ENCODE peak calls at places on chromosome 1, in nine cellular contexts. One of them, this sample, is unnamed.

GRCh38 chr1:153353226-153353947 is 4.3 kb upstream of the S100A9 start:
- DNase-seq in Karpas-422: peak
- DNase-seq in GM23338: peak
- DNase-seq in fibroblast of mammary gland: peak
- DNase-seq in brain microvascular endothelial cell: no peak
- DNase-seq in GM12865: no peak
- DNase-seq in NT2/D1: peak
- DNase-seq in heart left ventricle: no peak
- DNase-seq in Peyer's patch: no peak
- DNase-seq in this sample: peak

GRCh38 chr1:21574464-21575151 is 65.4 kb downstream of the ALPL start:
- DNase-seq in Karpas-422: no peak
- DNase-seq in GM23338: peak
- DNase-seq in fibroblast of mammary gland: peak
- DNase-seq in brain microvascular endothelial cell: peak
- DNase-seq in GM12865: no peak
- DNase-seq in NT2/D1: no peak
- DNase-seq in heart left ventricle: peak
- DNase-seq in Peyer's patch: no peak
- DNase-seq in this sample: no peak

GRCh38 chr1:29235955-29236742 is at the start of gene PTPRU:
- DNase-seq in Karpas-422: peak
- DNase-seq in GM23338: peak
- DNase-seq in fibroblast of mammary gland: peak
- DNase-seq in brain microvascular endothelial cell: peak
- DNase-seq in GM12865: peak
- DNase-seq in NT2/D1: no peak
- DNase-seq in heart left ventricle: peak
- DNase-seq in Peyer's patch: peak
- DNase-seq in this sample: peak

GRCh38 chr1:17914987-17915386 is 159.9 kb downstream of the ACTL8 start:
- DNase-seq in Karpas-422: no peak
- DNase-seq in GM23338: no peak
- DNase-seq in fibroblast of mammary gland: no peak
- DNase-seq in brain microvascular endothelial cell: no peak
- DNase-seq in GM12865: no peak
- DNase-seq in NT2/D1: no peak
- DNase-seq in heart left ventricle: no peak
- DNase-seq in Peyer's patch: no peak
- DNase-seq in this sample: no peak

GRCh38 chr1:7580923-7581753 is 190.0 kb upstream of the VAMP3 start:
- DNase-seq in Karpas-422: no peak
- DNase-seq in GM23338: no peak
- DNase-seq in fibroblast of mammary gland: peak
- DNase-seq in brain microvascular endothelial cell: peak
- DNase-seq in GM12865: no peak
- DNase-seq in NT2/D1: no peak
- DNase-seq in heart left ventricle: no peak
- DNase-seq in Peyer's patch: no peak
- DNase-seq in this sample: no peak

GRCh38 chr1:193285626-193286025 is 99.2 kb upstream of the B3GALT2 start:
- DNase-seq in Karpas-422: no peak
- DNase-seq in GM23338: no peak
- DNase-seq in fibroblast of mammary gland: peak
- DNase-seq in brain microvascular endothelial cell: no peak
- DNase-seq in GM12865: no peak
- DNase-seq in NT2/D1: no peak
- DNase-seq in heart left ventricle: no peak
- DNase-seq in Peyer's patch: no peak
- DNase-seq in this sample: no peak

GRCh38 chr1:215717677-215718076 is 150.6 kb downstream of the KCTD3 start:
- DNase-seq in Karpas-422: no peak
- DNase-seq in GM23338: no peak
- DNase-seq in fibroblast of mammary gland: no peak
- DNase-seq in brain microvascular endothelial cell: no peak
- DNase-seq in GM12865: no peak
- DNase-seq in NT2/D1: no peak
- DNase-seq in heart left ventricle: no peak
- DNase-seq in Peyer's patch: no peak
- DNase-seq in this sample: no peak

GRCh38 chr1:27522860-27523665 is 33.1 kb upstream of the WASF2 start:
- DNase-seq in Karpas-422: peak
- DNase-seq in GM23338: peak
- DNase-seq in fibroblast of mammary gland: peak
- DNase-seq in brain microvascular endothelial cell: no peak
- DNase-seq in GM12865: no peak
- DNase-seq in NT2/D1: no peak
- DNase-seq in heart left ventricle: no peak
- DNase-seq in Peyer's patch: peak
- DNase-seq in this sample: no peak

GRCh38 chr1:16174886-16175598 is 19.2 kb upstream of the EPHA2 start:
- DNase-seq in Karpas-422: no peak
- DNase-seq in GM23338: no peak
- DNase-seq in fibroblast of mammary gland: no peak
- DNase-seq in brain microvascular endothelial cell: no peak
- DNase-seq in GM12865: no peak
- DNase-seq in NT2/D1: no peak
- DNase-seq in heart left ventricle: no peak
- DNase-seq in Peyer's patch: no peak
- DNase-seq in this sample: no peak

GRCh38 chr1:224067621-224068457 is 46.1 kb upstream of the FBXO28 start:
- DNase-seq in Karpas-422: no peak
- DNase-seq in GM23338: no peak
- DNase-seq in fibroblast of mammary gland: peak
- DNase-seq in brain microvascular endothelial cell: peak
- DNase-seq in GM12865: no peak
- DNase-seq in NT2/D1: no peak
- DNase-seq in heart left ventricle: no peak
- DNase-seq in Peyer's patch: no peak
- DNase-seq in this sample: no peak

GRCh38 chr1:16075337-16076002 is 2.0 kb upstream of the FAM131C start:
- DNase-seq in Karpas-422: no peak
- DNase-seq in GM23338: no peak
- DNase-seq in fibroblast of mammary gland: peak
- DNase-seq in brain microvascular endothelial cell: no peak
- DNase-seq in GM12865: no peak
- DNase-seq in NT2/D1: no peak
- DNase-seq in heart left ventricle: no peak
- DNase-seq in Peyer's patch: no peak
- DNase-seq in this sample: no peak

GRCh38 chr1:1298861-1299685 is 8.7 kb downstream of the ACAP3 start:
- DNase-seq in Karpas-422: peak
- DNase-seq in GM23338: peak
- DNase-seq in fibroblast of mammary gland: no peak
- DNase-seq in brain microvascular endothelial cell: no peak
- DNase-seq in GM12865: no peak
- DNase-seq in NT2/D1: no peak
- DNase-seq in heart left ventricle: no peak
- DNase-seq in Peyer's patch: no peak
- DNase-seq in this sample: no peak

GRCh38 chr1:154869351-154870116 is 547 bp downstream of the KCNN3 start:
- DNase-seq in Karpas-422: no peak
- DNase-seq in GM23338: no peak
- DNase-seq in fibroblast of mammary gland: peak
- DNase-seq in brain microvascular endothelial cell: peak
- DNase-seq in GM12865: no peak
- DNase-seq in NT2/D1: no peak
- DNase-seq in heart left ventricle: no peak
- DNase-seq in Peyer's patch: no peak
- DNase-seq in this sample: no peak

GRCh38 chr1:36322786-36323635 is 434 bp downstream of the EVA1B start:
- DNase-seq in Karpas-422: no peak
- DNase-seq in GM23338: peak
- DNase-seq in fibroblast of mammary gland: peak
- DNase-seq in brain microvascular endothelial cell: peak
- DNase-seq in GM12865: peak
- DNase-seq in NT2/D1: no peak
- DNase-seq in heart left ventricle: peak
- DNase-seq in Peyer's patch: no peak
- DNase-seq in this sample: peak

GRCh38 chr1:100404816-100405215 is 52.5 kb downstream of the CDC14A start:
- DNase-seq in Karpas-422: no peak
- DNase-seq in GM23338: no peak
- DNase-seq in fibroblast of mammary gland: peak
- DNase-seq in brain microvascular endothelial cell: no peak
- DNase-seq in GM12865: no peak
- DNase-seq in NT2/D1: no peak
- DNase-seq in heart left ventricle: no peak
- DNase-seq in Peyer's patch: no peak
- DNase-seq in this sample: no peak

DNA sequence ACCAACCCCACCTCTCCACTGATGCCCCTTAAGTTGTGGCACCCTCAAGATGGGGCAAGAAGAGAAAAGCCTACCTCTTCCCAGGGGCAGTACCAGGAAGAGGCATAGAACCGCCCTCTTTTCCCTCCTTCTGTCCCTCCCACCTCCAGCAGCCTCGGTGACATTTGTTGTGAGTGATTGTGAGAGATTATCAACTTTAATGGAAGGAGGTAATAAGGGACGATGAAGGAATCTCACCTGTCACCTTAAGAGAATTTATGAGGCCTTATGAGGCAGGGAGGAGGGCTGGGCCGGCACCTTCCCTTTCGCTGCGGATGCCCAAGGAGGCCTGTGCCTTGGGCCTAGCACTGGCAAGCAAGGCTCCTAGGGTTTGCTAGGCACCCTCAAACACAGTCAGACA is 1.4 kb upstream of the ADGRB2 start:
- DNase-seq in Karpas-422: no peak
- DNase-seq in GM23338: no peak
- DNase-seq in fibroblast of mammary gland: no peak
- DNase-seq in brain microvascular endothelial cell: no peak
- DNase-seq in GM12865: no peak
- DNase-seq in NT2/D1: no peak
- DNase-seq in heart left ventricle: no peak
- DNase-seq in Peyer's patch: no peak
- DNase-seq in this sample: no peak
- H3K4me3 ChIP-seq in Karpas-422: no peak
- H3K4me3 ChIP-seq in GM23338: no peak
- H3K4me3 ChIP-seq in fibroblast of mammary gland: no peak
- H3K4me3 ChIP-seq in brain microvascular endothelial cell: no peak
- H3K4me3 ChIP-seq in GM12865: no peak
- H3K4me3 ChIP-seq in NT2/D1: no peak
- H3K4me3 ChIP-seq in heart left ventricle: no peak
- H3K4me3 ChIP-seq in Peyer's patch: no peak
- H3K4me3 ChIP-seq in this sample: no peak

GRCh38 chr1:50420689-50421365 is 2.4 kb downstream of the DMRTA2 start:
- DNase-seq in Karpas-422: no peak
- DNase-seq in GM23338: peak
- DNase-seq in fibroblast of mammary gland: no peak
- DNase-seq in brain microvascular endothelial cell: no peak
- DNase-seq in GM12865: no peak
- DNase-seq in NT2/D1: no peak
- DNase-seq in heart left ventricle: peak
- DNase-seq in Peyer's patch: no peak
- DNase-seq in this sample: no peak

GRCh38 chr1:50420283-50420682 is 3.0 kb downstream of the DMRTA2 start:
- DNase-seq in Karpas-422: no peak
- DNase-seq in GM23338: peak
- DNase-seq in fibroblast of mammary gland: no peak
- DNase-seq in brain microvascular endothelial cell: no peak
- DNase-seq in GM12865: no peak
- DNase-seq in NT2/D1: no peak
- DNase-seq in heart left ventricle: no peak
- DNase-seq in Peyer's patch: no peak
- DNase-seq in this sample: no peak

GRCh38 chr1:50421768-50422674 is 1.2 kb downstream of the DMRTA2 start:
- DNase-seq in Karpas-422: no peak
- DNase-seq in GM23338: peak
- DNase-seq in fibroblast of mammary gland: no peak
- DNase-seq in brain microvascular endothelial cell: no peak
- DNase-seq in GM12865: no peak
- DNase-seq in NT2/D1: no peak
- DNase-seq in heart left ventricle: no peak
- DNase-seq in Peyer's patch: no peak
- DNase-seq in this sample: no peak

GRCh38 chr1:50422675-50422945 is 633 bp downstream of the DMRTA2 start:
- DNase-seq in Karpas-422: no peak
- DNase-seq in GM23338: no peak
- DNase-seq in fibroblast of mammary gland: no peak
- DNase-seq in brain microvascular endothelial cell: no peak
- DNase-seq in GM12865: no peak
- DNase-seq in NT2/D1: no peak
- DNase-seq in heart left ventricle: no peak
- DNase-seq in Peyer's patch: no peak
- DNase-seq in this sample: no peak

DNA sequence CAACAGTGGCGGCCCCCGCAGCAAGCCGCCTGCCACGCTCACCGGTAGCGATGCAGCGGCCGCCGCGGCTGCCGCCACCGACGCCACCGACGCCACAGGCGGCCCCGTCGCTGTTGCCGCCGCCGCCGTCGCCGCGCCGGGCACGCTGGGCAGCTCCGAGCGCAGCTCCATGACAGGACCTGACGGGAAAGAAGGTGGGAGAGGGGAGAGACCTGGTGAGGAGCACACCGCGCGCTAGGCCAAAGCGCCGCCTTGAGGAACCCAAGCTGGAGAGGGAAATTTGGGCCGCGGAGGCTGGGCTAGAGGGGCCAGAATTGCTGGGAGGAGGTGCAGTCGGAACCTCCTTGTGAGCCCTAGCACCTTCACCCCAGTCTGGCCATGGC is 1.9 kb downstream of the DMRTA2 start:
- DNase-seq in Karpas-422: no peak
- DNase-seq in GM23338: peak
- DNase-seq in fibroblast of mammary gland: no peak
- DNase-seq in brain microvascular endothelial cell: no peak
- DNase-seq in GM12865: no peak
- DNase-seq in NT2/D1: no peak
- DNase-seq in heart left ventricle: no peak
- DNase-seq in Peyer's patch: no peak
- DNase-seq in this sample: no peak
- H3K4me3 ChIP-seq in Karpas-422: no peak
- H3K4me3 ChIP-seq in GM23338: peak
- H3K4me3 ChIP-seq in fibroblast of mammary gland: no peak
- H3K4me3 ChIP-seq in brain microvascular endothelial cell: no peak
- H3K4me3 ChIP-seq in GM12865: no peak
- H3K4me3 ChIP-seq in NT2/D1: peak
- H3K4me3 ChIP-seq in heart left ventricle: no peak
- H3K4me3 ChIP-seq in Peyer's patch: peak
- H3K4me3 ChIP-seq in this sample: no peak

GRCh38 chr1:185732941-185733340 is 1.2 kb upstream of the HMCN1 start:
- DNase-seq in Karpas-422: no peak
- DNase-seq in GM23338: peak
- DNase-seq in fibroblast of mammary gland: no peak
- DNase-seq in brain microvascular endothelial cell: no peak
- DNase-seq in GM12865: no peak
- DNase-seq in NT2/D1: no peak
- DNase-seq in heart left ventricle: no peak
- DNase-seq in Peyer's patch: no peak
- DNase-seq in this sample: no peak
- H3K4me3 ChIP-seq in Karpas-422: no peak
- H3K4me3 ChIP-seq in GM23338: peak
- H3K4me3 ChIP-seq in fibroblast of mammary gland: no peak
- H3K4me3 ChIP-seq in brain microvascular endothelial cell: no peak
- H3K4me3 ChIP-seq in GM12865: no peak
- H3K4me3 ChIP-seq in NT2/D1: no peak
- H3K4me3 ChIP-seq in heart left ventricle: no peak
- H3K4me3 ChIP-seq in Peyer's patch: no peak
- H3K4me3 ChIP-seq in this sample: no peak

DNA sequence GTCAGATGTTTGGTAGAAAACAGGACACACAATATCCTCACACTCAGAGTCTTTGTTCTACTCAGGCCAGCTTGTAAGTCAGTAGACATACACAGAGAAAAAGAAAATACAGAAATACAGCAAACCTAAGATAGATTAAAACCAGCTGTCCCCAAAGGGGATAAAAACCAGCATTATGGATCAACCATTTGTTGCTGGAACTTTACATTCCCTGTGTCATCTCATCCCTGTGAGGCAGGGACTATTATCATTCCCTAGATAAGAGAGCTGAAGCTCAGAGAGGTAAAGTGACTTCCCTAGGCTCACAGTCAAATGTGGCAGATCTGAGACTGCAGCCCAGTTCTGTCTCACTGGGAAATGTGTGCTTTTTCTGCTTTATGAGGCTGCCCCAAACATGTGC is 80.7 kb downstream of the DMRTA2 start:
- DNase-seq in Karpas-422: no peak
- DNase-seq in GM23338: no peak
- DNase-seq in fibroblast of mammary gland: no peak
- DNase-seq in brain microvascular endothelial cell: no peak
- DNase-seq in GM12865: no peak
- DNase-seq in NT2/D1: no peak
- DNase-seq in heart left ventricle: no peak
- DNase-seq in Peyer's patch: no peak
- DNase-seq in this sample: no peak
- H3K4me3 ChIP-seq in Karpas-422: no peak
- H3K4me3 ChIP-seq in GM23338: no peak
- H3K4me3 ChIP-seq in fibroblast of mammary gland: no peak
- H3K4me3 ChIP-seq in brain microvascular endothelial cell: no peak
- H3K4me3 ChIP-seq in GM12865: no peak
- H3K4me3 ChIP-seq in NT2/D1: no peak
- H3K4me3 ChIP-seq in heart left ventricle: no peak
- H3K4me3 ChIP-seq in Peyer's patch: no peak
- H3K4me3 ChIP-seq in this sample: no peak